ENCODE peak calls at places on chromosomes 3 and 15, in seven cellular contexts. E is HFFc6, X is glutamatergic neuron, Y is psoas muscle, S is T1000, B is heart right ventricle, V is neuronal stem cell. J is an unnamed sample.

GRCh38 chr3:66075281-66075680 is 36.6 kb upstream of the MAGI1 start:
- DNase-seq in E (peak; percentile 83), X (no peak), Y (no peak), S (no peak), B (no peak), V (no peak), J (peak; percentile 89)

GRCh38 chr3:179852117-179852886 is 184.4 kb downstream of the PEX5L start:
- DNase-seq in E (peak; percentile 71), X (no peak), Y (no peak), S (peak; percentile 10), B (no peak), V (no peak), J (peak; percentile 92)

GRCh38 chr15:37134244-37134643 is 33.9 kb upstream of the MEIS2 start:
- DNase-seq in E (no peak), X (no peak), Y (no peak), S (no peak), B (no peak), V (no peak), J (no peak)

GRCh38 chr3:99645277-99646106 is 7.1 kb downstream of the COL8A1 start:
- DNase-seq in E (peak; percentile 47), X (no peak), Y (no peak), S (no peak), B (no peak), V (peak; percentile 31), J (peak; percentile 66)

GRCh38 chr3:150035910-150036661 is 65.4 kb upstream of the PFN2 start:
- DNase-seq in E (no peak), X (peak; percentile 22), Y (no peak), S (no peak), B (no peak), V (no peak), J (no peak)

GRCh38 chr15:82950746-82951370 is 1.7 kb downstream of the HOMER2 start:
- DNase-seq in E (no peak), X (no peak), Y (no peak), S (no peak), B (no peak), V (no peak), J (no peak)

GRCh38 chr3:8210752-8211405 is 290.7 kb upstream of the LMCD1 start:
- DNase-seq in E (no peak), X (no peak), Y (no peak), S (no peak), B (no peak), V (no peak), J (no peak)

GRCh38 chr3:10992017-10992945 is at the start of gene SLC6A1:
- DNase-seq in E (no peak), X (peak; percentile 58), Y (peak; percentile 38), S (no peak), B (peak; percentile 26), V (peak; percentile 53), J (no peak)

GRCh38 chr15:64222573-64223361 is 59.9 kb upstream of the PPIB start:
- DNase-seq in E (no peak), X (no peak), Y (no peak), S (no peak), B (no peak), V (no peak), J (no peak)

J was measured in HCEC 1CT.